ENCODE peak calls at places on chromosomes 11 and 22, in nine cellular contexts. S is Daoy; L is psoas muscle; B is effector memory CD8-positive, alpha-beta T cell; Z is A172; H is NCI-H2081; Y is WTC11; T is stimulated activated CD4-positive, alpha-beta T cell treated with anti-CD3 and anti-CD28 coated beads, Interleukin-1b, Interleukin-23, amount 100 ng/mL, for 24 hours; A is NCI-H524. C is an unnamed sample.
A peak's percentile ranks its signal among the peaks of the same experiment; 100 is the strongest.

GRCh38 chr11:23112987-23113886 is 253.0 kb upstream of the CCDC179 start:
- DNase-seq in S (no peak), L (no peak), B (no peak), Z (peak; percentile 69), H (peak; percentile 75), Y (peak; percentile 21), T (no peak), A (peak; percentile 39), C (peak; percentile 85)

GRCh38 chr11:59144579-59145345 is 2.1 kb downstream of the FAM111A start:
- DNase-seq in S (peak; percentile 89), L (peak; percentile 76), B (peak; percentile 57), Z (peak; percentile 90), H (peak; percentile 90), Y (peak; percentile 85), T (peak; percentile 47), A (no peak), C (peak; percentile 97)

GRCh38 chr11:17574799-17575144 is 27.7 kb downstream of the OTOG start:
- DNase-seq in S (no peak), L (no peak), B (no peak), Z (no peak), H (no peak), Y (no peak), T (no peak), A (no peak), C (no peak)

GRCh38 chr22:50040717-50041116 is 17.4 kb downstream of the TTLL8 start:
- DNase-seq in S (no peak), L (no peak), B (no peak), Z (no peak), H (no peak), Y (no peak), T (no peak), A (no peak), C (no peak)

GRCh38 chr22:50612168-50612714 is 11.6 kb downstream of the MAPK8IP2 start:
- DNase-seq in S (no peak), L (no peak), B (no peak), Z (no peak), H (no peak), Y (no peak), T (no peak), A (no peak), C (no peak)

GRCh38 chr11:120013325-120014250 is 124.3 kb downstream of the TRIM29 start:
- DNase-seq in S (peak; percentile 65), L (peak; percentile 32), B (no peak), Z (no peak), H (peak; percentile 61), Y (peak; percentile 87), T (no peak), A (peak; percentile 33), C (peak; percentile 65)

GRCh38 chr11:6755303-6755952 is 16.3 kb downstream of the OR2AG2 start:
- DNase-seq in S (peak; percentile 15), L (no peak), B (peak; percentile 31), Z (peak; percentile 25), H (peak; percentile 9), Y (peak; percentile 50), T (no peak), A (peak; percentile 42), C (peak; percentile 60)

GRCh38 chr11:125345706-125346561 is 150.1 kb downstream of the FEZ1 start:
- DNase-seq in S (peak; percentile 75), L (peak; percentile 84), B (peak; percentile 18), Z (peak; percentile 28), H (peak; percentile 26), Y (peak; percentile 82), T (no peak), A (peak; percentile 53), C (peak; percentile 74)

GRCh38 chr11:113014731-113015455 is 53.7 kb downstream of the NCAM1 start:
- DNase-seq in S (peak; percentile 25), L (peak; percentile 62), B (no peak), Z (no peak), H (peak; percentile 72), Y (no peak), T (no peak), A (peak; percentile 96), C (no peak)

GRCh38 chr11:8108430-8108829 is 27.4 kb downstream of the TUB start:
- DNase-seq in S (no peak), L (no peak), B (no peak), Z (no peak), H (no peak), Y (no peak), T (no peak), A (no peak), C (no peak)

GRCh38 chr11:69094111-69094914 is 45.6 kb downstream of the TPCN2 start:
- DNase-seq in S (no peak), L (no peak), B (no peak), Z (no peak), H (no peak), Y (no peak), T (no peak), A (peak; percentile 55), C (no peak)